ENCODE peak calls at places on chromosomes 2 and 18, in nine cellular contexts. C is NCI-H510A treated with DMSO at 0.1 percent for 48 hours, G is NCI-H2081, W is endothelial cell of umbilical vein, O is HEK293T, I is T-helper 9 cell, B is HCT116, Y is amygdala, R is NCI-H446 treated with DMSO at 0.1 percent for 48 hours. X is an unnamed sample.

GRCh38 chr2:15753811-15754702 is 162.4 kb downstream of the DDX1 start:
- DNase-seq in R (no peak), I (no peak), W (no peak), O (no peak), B (no peak), G (no peak), Y (no peak), C (no peak), X (no peak)

GRCh38 chr2:53670351-53670750 is 97.3 kb upstream of the CHAC2 start:
- DNase-seq in C (no peak), R (no peak), G (no peak), O (no peak), W (no peak), B (no peak), Y (no peak), I (no peak), X (no peak)

GRCh38 chr2:197121756-197122385 is 188.7 kb downstream of the ANKRD44 start:
- DNase-seq in G (no peak), R (no peak), I (no peak), O (no peak), C (no peak), W (no peak), B (no peak), Y (no peak), X (no peak)

GRCh38 chr2:1830936-1831616 is 86.8 kb upstream of the PXDN start:
- DNase-seq in Y (no peak), B (no peak), G (no peak), O (no peak), W (no peak), I (no peak), C (no peak), R (no peak), X (no peak)

GRCh38 chr2:240214790-240215675 is 74.6 kb upstream of the OTOS start:
- DNase-seq in C (no peak), I (no peak), R (no peak), W (no peak), O (no peak), G (no peak), Y (no peak), B (no peak), X (no peak)

GRCh38 chr18:75408554-75409506 is 18.7 kb downstream of the SMIM21 start:
- DNase-seq in R (no peak), C (peak; percentile 86), G (no peak), B (peak; percentile 98), W (peak; percentile 3), Y (no peak), I (no peak), O (no peak), X (no peak)

GRCh38 chr18:31680836-31681568 is 3.4 kb downstream of the B4GALT6 start:
- DNase-seq in G (peak; percentile 8), W (peak; percentile 20), I (no peak), O (peak; percentile 68), Y (no peak), B (no peak), C (peak; percentile 89), R (no peak), X (no peak)

GRCh38 chr2:68879296-68879695 is 8.1 kb upstream of the BMP10 start:
- DNase-seq in R (no peak), C (no peak), O (no peak), W (peak; percentile 55), I (no peak), B (no peak), G (no peak), Y (no peak), X (no peak)

GRCh38 chr2:172639823-172640222 is 83.9 kb downstream of the PDK1 start:
- DNase-seq in W (no peak), I (no peak), O (no peak), R (no peak), G (no peak), B (no peak), C (no peak), Y (no peak), X (no peak)

GRCh38 chr2:180934911-180935310 is 45.5 kb upstream of the UBE2E3 start:
- DNase-seq in O (no peak), C (no peak), B (no peak), W (no peak), Y (no peak), I (no peak), R (no peak), G (no peak), X (no peak)